ENCODE peak calls at places on chromosomes 5 and 9, in nine cellular contexts. One of them, this sample, is unnamed.

GRCh38 chr9:133839822-133840329 is 101.7 kb upstream of the SARDH start:
- DNase-seq in GM12878: no peak
- DNase-seq in spleen: no peak
- DNase-seq in body of pancreas: no peak
- DNase-seq in gastrocnemius medialis: peak; percentile 27
- DNase-seq in adrenal gland: no peak
- DNase-seq in K562: no peak
- DNase-seq in heart left ventricle: peak; percentile 37
- DNase-seq in HCT116: no peak
- DNase-seq in this sample: no peak

GRCh38 chr9:33750307-33750838 is 45.0 kb upstream of the PRSS3 start:
- DNase-seq in GM12878: no peak
- DNase-seq in K562: no peak
- DNase-seq in HCT116: no peak
- DNase-seq in adrenal gland: no peak
- DNase-seq in heart left ventricle: peak; percentile 10
- DNase-seq in body of pancreas: no peak
- DNase-seq in spleen: no peak
- DNase-seq in gastrocnemius medialis: no peak
- DNase-seq in this sample: no peak

GRCh38 chr5:68919988-68920490 is 173.8 kb upstream of the SLC30A5 start:
- DNase-seq in gastrocnemius medialis: no peak
- DNase-seq in body of pancreas: no peak
- DNase-seq in adrenal gland: no peak
- DNase-seq in GM12878: no peak
- DNase-seq in HCT116: no peak
- DNase-seq in K562: no peak
- DNase-seq in heart left ventricle: no peak
- DNase-seq in spleen: no peak
- DNase-seq in this sample: no peak

GRCh38 chr9:14320272-14321245 is 6.6 kb upstream of the NFIB start:
- DNase-seq in heart left ventricle: peak; percentile 52
- DNase-seq in K562: peak; percentile 55
- DNase-seq in adrenal gland: no peak
- DNase-seq in spleen: no peak
- DNase-seq in gastrocnemius medialis: peak; percentile 60
- DNase-seq in body of pancreas: no peak
- DNase-seq in HCT116: no peak
- DNase-seq in GM12878: no peak
- DNase-seq in this sample: no peak

GRCh38 chr9:119026120-119026519 is 343.1 kb downstream of the BRINP1 start:
- DNase-seq in K562: no peak
- DNase-seq in body of pancreas: no peak
- DNase-seq in GM12878: no peak
- DNase-seq in spleen: no peak
- DNase-seq in gastrocnemius medialis: peak; percentile 50
- DNase-seq in adrenal gland: no peak
- DNase-seq in HCT116: no peak
- DNase-seq in heart left ventricle: peak; percentile 47
- DNase-seq in this sample: peak; percentile 71

GRCh38 chr5:1315709-1316587 is 21.1 kb upstream of the TERT start:
- DNase-seq in HCT116: no peak
- DNase-seq in heart left ventricle: no peak
- DNase-seq in body of pancreas: peak; percentile 81
- DNase-seq in spleen: peak; percentile 84
- DNase-seq in gastrocnemius medialis: no peak
- DNase-seq in K562: peak; percentile 65
- DNase-seq in adrenal gland: no peak
- DNase-seq in GM12878: peak; percentile 69
- DNase-seq in this sample: peak; percentile 78

GRCh38 chr9:130292104-130292503 is 26.5 kb downstream of the HMCN2 start:
- DNase-seq in GM12878: no peak
- DNase-seq in gastrocnemius medialis: peak; percentile 64
- DNase-seq in adrenal gland: no peak
- DNase-seq in heart left ventricle: no peak
- DNase-seq in spleen: no peak
- DNase-seq in K562: no peak
- DNase-seq in HCT116: no peak
- DNase-seq in body of pancreas: no peak
- DNase-seq in this sample: no peak

GRCh38 chr5:66306105-66306843 is 162.2 kb downstream of the SREK1 start:
- DNase-seq in heart left ventricle: peak; percentile 57
- DNase-seq in adrenal gland: peak; percentile 75
- DNase-seq in GM12878: no peak
- DNase-seq in body of pancreas: peak; percentile 52
- DNase-seq in K562: peak; percentile 66
- DNase-seq in spleen: no peak
- DNase-seq in gastrocnemius medialis: peak; percentile 24
- DNase-seq in HCT116: peak; percentile 63
- DNase-seq in this sample: no peak

GRCh38 chr9:15144567-15145174 is 162.3 kb downstream of the TTC39B start:
- DNase-seq in heart left ventricle: no peak
- DNase-seq in spleen: no peak
- DNase-seq in body of pancreas: no peak
- DNase-seq in gastrocnemius medialis: peak; percentile 21
- DNase-seq in HCT116: peak; percentile 8
- DNase-seq in adrenal gland: no peak
- DNase-seq in K562: no peak
- DNase-seq in GM12878: no peak
- DNase-seq in this sample: no peak

GRCh38 chr5:179914032-179914755 is 6.5 kb upstream of the TBC1D9B start:
- DNase-seq in K562: peak; percentile 49
- DNase-seq in heart left ventricle: no peak
- DNase-seq in HCT116: no peak
- DNase-seq in body of pancreas: no peak
- DNase-seq in GM12878: no peak
- DNase-seq in adrenal gland: no peak
- DNase-seq in gastrocnemius medialis: peak; percentile 33
- DNase-seq in spleen: peak; percentile 38
- DNase-seq in this sample: no peak

GRCh38 chr5:64625678-64626077 is 64.6 kb upstream of the SHISAL2B start:
- DNase-seq in K562: peak; percentile 15
- DNase-seq in HCT116: no peak
- DNase-seq in adrenal gland: no peak
- DNase-seq in heart left ventricle: no peak
- DNase-seq in GM12878: no peak
- DNase-seq in spleen: no peak
- DNase-seq in gastrocnemius medialis: no peak
- DNase-seq in body of pancreas: no peak
- DNase-seq in this sample: no peak

GRCh38 chr5:135089912-135090311 is 55.9 kb upstream of the PITX1 start:
- DNase-seq in GM12878: no peak
- DNase-seq in gastrocnemius medialis: no peak
- DNase-seq in K562: no peak
- DNase-seq in body of pancreas: no peak
- DNase-seq in heart left ventricle: no peak
- DNase-seq in spleen: no peak
- DNase-seq in adrenal gland: no peak
- DNase-seq in HCT116: no peak
- DNase-seq in this sample: no peak

GRCh38 chr5:50441479-50441815 is 359 bp upstream of the EMB start:
- DNase-seq in HCT116: no peak
- DNase-seq in body of pancreas: no peak
- DNase-seq in spleen: no peak
- DNase-seq in heart left ventricle: no peak
- DNase-seq in gastrocnemius medialis: no peak
- DNase-seq in adrenal gland: no peak
- DNase-seq in GM12878: no peak
- DNase-seq in K562: no peak
- DNase-seq in this sample: no peak
- H3K27ac ChIP-seq in HCT116: peak overlapping the region; percentile 59
- H3K27ac ChIP-seq in body of pancreas: no peak overlapping the region
- H3K27ac ChIP-seq in spleen: peak overlapping the region; percentile 95
- H3K27ac ChIP-seq in heart left ventricle: no peak overlapping the region
- H3K27ac ChIP-seq in gastrocnemius medialis: no peak overlapping the region
- H3K27ac ChIP-seq in adrenal gland: peak overlapping the region; percentile 64
- H3K27ac ChIP-seq in GM12878: peak overlapping the region; percentile 14
- H3K27ac ChIP-seq in K562: no peak overlapping the region
- H3K27ac ChIP-seq in this sample: peak overlapping the region; percentile 80

GRCh38 chr5:122110990-122111389 is 18.4 kb upstream of the ZNF474 start:
- DNase-seq in spleen: no peak
- DNase-seq in GM12878: no peak
- DNase-seq in heart left ventricle: no peak
- DNase-seq in K562: no peak
- DNase-seq in gastrocnemius medialis: no peak
- DNase-seq in HCT116: no peak
- DNase-seq in body of pancreas: no peak
- DNase-seq in adrenal gland: no peak
- DNase-seq in this sample: no peak

GRCh38 chr5:122112063-122112462 is 17.3 kb upstream of the ZNF474 start:
- DNase-seq in spleen: no peak
- DNase-seq in gastrocnemius medialis: no peak
- DNase-seq in body of pancreas: no peak
- DNase-seq in HCT116: no peak
- DNase-seq in GM12878: no peak
- DNase-seq in adrenal gland: no peak
- DNase-seq in K562: peak; percentile 31
- DNase-seq in heart left ventricle: no peak
- DNase-seq in this sample: no peak

GRCh38 chr5:122118356-122118948 is 10.9 kb upstream of the ZNF474 start:
- DNase-seq in HCT116: no peak
- DNase-seq in gastrocnemius medialis: no peak
- DNase-seq in body of pancreas: no peak
- DNase-seq in adrenal gland: no peak
- DNase-seq in spleen: no peak
- DNase-seq in GM12878: no peak
- DNase-seq in K562: no peak
- DNase-seq in heart left ventricle: no peak
- DNase-seq in this sample: no peak

GRCh38 chr5:122111513-122111912 is 17.8 kb upstream of the ZNF474 start:
- DNase-seq in spleen: no peak
- DNase-seq in gastrocnemius medialis: no peak
- DNase-seq in heart left ventricle: no peak
- DNase-seq in HCT116: no peak
- DNase-seq in adrenal gland: no peak
- DNase-seq in GM12878: no peak
- DNase-seq in K562: peak; percentile 18
- DNase-seq in body of pancreas: no peak
- DNase-seq in this sample: no peak

DNA sequence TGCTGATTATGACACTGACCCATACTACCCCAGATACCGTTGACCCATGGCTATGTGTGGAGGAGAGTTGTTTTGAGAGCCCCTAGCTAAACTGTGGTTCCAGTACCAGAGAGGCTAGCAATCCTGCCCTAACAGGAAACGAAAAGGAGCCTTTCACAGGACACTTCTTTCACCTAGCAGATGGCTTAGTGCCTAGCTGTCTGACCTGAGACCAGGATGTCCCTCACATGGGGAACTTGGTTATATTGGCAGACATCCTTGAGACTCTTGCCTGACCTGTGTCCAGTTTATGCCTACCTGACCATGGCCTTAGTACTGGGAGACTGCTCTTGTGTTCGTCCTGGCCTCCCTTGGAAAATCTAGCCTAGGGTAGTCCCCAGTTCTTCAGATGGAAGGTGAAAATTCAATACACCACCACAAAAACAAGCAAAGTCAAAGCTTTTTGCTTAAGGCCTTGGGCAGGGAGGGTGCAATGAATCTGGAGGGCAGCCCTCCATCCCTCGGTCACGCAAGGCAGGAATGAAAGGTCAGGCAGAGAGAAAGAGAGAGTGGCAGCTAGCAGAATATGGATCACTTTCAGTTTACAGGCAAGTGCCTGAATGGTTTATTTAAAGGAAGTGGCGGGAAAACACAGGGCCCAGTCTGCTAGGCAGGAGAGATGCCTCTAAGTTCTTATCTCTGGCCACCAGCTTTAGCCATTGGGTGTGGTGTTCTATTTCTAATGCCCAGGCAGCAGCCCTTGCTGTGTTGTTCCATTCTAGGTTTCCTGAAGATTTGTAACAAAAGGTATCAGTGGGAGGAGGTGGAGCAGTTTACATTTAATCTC is 16.4 kb upstream of the ZNF474 start:
- DNase-seq in GM12878: no peak
- DNase-seq in K562: peak; percentile 93
- DNase-seq in adrenal gland: no peak
- DNase-seq in gastrocnemius medialis: no peak
- DNase-seq in body of pancreas: no peak
- DNase-seq in spleen: no peak
- DNase-seq in HCT116: no peak
- DNase-seq in heart left ventricle: no peak
- DNase-seq in this sample: no peak
- TF ChIP-seq POLR2A in GM12878: no peak
- TF ChIP-seq POLR2A in K562: peak; percentile 73
- TF ChIP-seq POLR2A in adrenal gland: no peak
- TF ChIP-seq POLR2A in gastrocnemius medialis: no peak
- TF ChIP-seq POLR2A in body of pancreas: no peak
- TF ChIP-seq POLR2A in spleen: no peak
- TF ChIP-seq POLR2A in HCT116: no peak
- TF ChIP-seq POLR2A in heart left ventricle: no peak
- TF ChIP-seq POLR2A in this sample: no peak

DNA sequence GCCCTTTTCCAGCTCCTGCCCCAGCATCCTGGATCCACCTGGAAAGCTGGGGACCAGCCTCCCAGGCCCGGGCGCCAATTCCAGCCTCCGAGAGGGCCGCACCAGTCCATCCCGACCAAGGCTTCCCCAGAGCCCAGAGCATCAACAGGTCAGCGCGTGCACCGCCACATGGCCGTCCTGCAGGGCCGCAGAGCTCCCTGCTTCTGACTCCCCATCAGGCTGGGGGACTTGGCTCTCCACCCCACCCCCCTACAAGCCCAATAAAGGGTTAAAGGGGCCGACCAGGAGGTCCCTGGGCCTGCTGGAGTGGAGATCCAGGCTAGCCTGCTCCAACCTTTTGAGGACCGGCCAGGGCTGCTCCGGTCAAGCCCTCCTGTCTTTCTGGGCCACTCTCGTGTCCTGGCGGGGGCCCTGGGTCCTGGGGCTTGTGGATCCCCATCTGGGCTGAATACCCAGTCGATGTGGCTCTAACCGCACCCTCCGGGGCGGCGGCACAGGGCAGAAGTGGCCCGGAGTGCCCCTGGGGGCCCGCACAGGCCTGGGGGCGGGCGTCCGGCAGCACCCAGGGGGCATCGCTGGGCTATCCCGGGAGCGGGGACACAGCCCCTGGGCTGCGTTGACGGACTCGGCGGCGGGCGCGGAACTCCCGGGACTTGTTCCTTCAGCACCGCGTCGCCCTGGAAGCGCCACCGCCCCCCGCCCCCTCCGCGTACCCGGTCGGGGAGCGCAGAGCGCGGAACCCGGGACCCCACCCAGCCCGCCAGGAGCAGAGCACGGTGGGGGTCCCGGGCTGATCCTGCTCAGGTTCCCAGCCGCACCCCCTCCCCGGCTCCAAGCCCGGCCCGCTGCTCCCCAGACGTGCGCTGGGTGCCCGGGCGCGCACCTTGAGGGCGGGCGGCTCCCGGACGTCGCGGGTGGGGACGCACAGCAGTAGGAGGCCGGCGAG is 590 bp downstream of the ENTPD2 start:
- DNase-seq in gastrocnemius medialis: no peak
- DNase-seq in HCT116: no peak
- DNase-seq in body of pancreas: no peak
- DNase-seq in spleen: no peak
- DNase-seq in adrenal gland: no peak
- DNase-seq in heart left ventricle: no peak
- DNase-seq in GM12878: no peak
- DNase-seq in K562: no peak
- DNase-seq in this sample: no peak
- H3K4me3 ChIP-seq in gastrocnemius medialis: peak overlapping the region; percentile 18
- H3K4me3 ChIP-seq in HCT116: peak overlapping the region; percentile 57
- H3K4me3 ChIP-seq in body of pancreas: no peak overlapping the region
- H3K4me3 ChIP-seq in spleen: peak overlapping the region; percentile 25
- H3K4me3 ChIP-seq in adrenal gland: peak overlapping the region; percentile 43
- H3K4me3 ChIP-seq in heart left ventricle: peak overlapping the region; percentile 55
- H3K4me3 ChIP-seq in GM12878: no peak overlapping the region
- H3K4me3 ChIP-seq in K562: peak overlapping the region; percentile 40
- H3K4me3 ChIP-seq in this sample: peak overlapping the region; percentile 62

GRCh38 chr9:95462419-95463121 is 54.2 kb downstream of the PTCH1 start:
- DNase-seq in HCT116: no peak
- DNase-seq in adrenal gland: peak; percentile 55
- DNase-seq in heart left ventricle: peak; percentile 75
- DNase-seq in spleen: peak; percentile 89
- DNase-seq in K562: peak; percentile 98
- DNase-seq in GM12878: peak; percentile 94
- DNase-seq in body of pancreas: peak; percentile 41
- DNase-seq in gastrocnemius medialis: peak; percentile 30
- DNase-seq in this sample: no peak
- H3K27ac ChIP-seq in HCT116: no peak overlapping the region
- H3K27ac ChIP-seq in adrenal gland: no peak overlapping the region
- H3K27ac ChIP-seq in heart left ventricle: no peak overlapping the region
- H3K27ac ChIP-seq in spleen: peak overlapping the region; percentile 54
- H3K27ac ChIP-seq in K562: peak overlapping the region; percentile 94
- H3K27ac ChIP-seq in GM12878: peak overlapping the region; percentile 73
- H3K27ac ChIP-seq in body of pancreas: peak overlapping the region; percentile 66
- H3K27ac ChIP-seq in gastrocnemius medialis: peak overlapping the region; percentile 50
- H3K27ac ChIP-seq in this sample: peak overlapping the region; percentile 26